ENCODE peak calls at places on chromosome 5, in nine cellular contexts. D is uterus; U is psoas muscle; L is aorta; T is trophoblast cell; G is CD8-positive, alpha-beta T cell; N is adrenal gland; Z is CD4-positive, CD25-positive, alpha-beta regulatory T cell; X is cardiac muscle cell. O is an unnamed sample. For H3K4me1, the result is how much of the 10 kb centered on the place peaks cover.

GRCh38 chr5:10724799-10725507 is 36.1 kb downstream of the DAP start:
- DNase-seq in D (peak), N (peak), L (peak), X (no peak), T (no peak), G (no peak), Z (no peak), U (peak), O (no peak)

GRCh38 chr5:152046361-152046760 is 121.7 kb upstream of the GLRA1 start:
- DNase-seq in L (no peak), Z (no peak), U (no peak), N (no peak), T (peak), D (no peak), X (no peak), G (no peak), O (no peak)

GRCh38 chr5:153964201-153965101 is 74.3 kb downstream of the FAM114A2 start:
- DNase-seq in X (no peak), Z (no peak), G (no peak), U (no peak), T (no peak), L (no peak), D (no peak), N (no peak), O (no peak)

GRCh38 chr5:78534148-78535009 is 114.2 kb downstream of the LHFPL2 start:
- DNase-seq in X (no peak), T (peak), G (no peak), Z (no peak), D (peak), L (peak), U (peak), N (peak), O (no peak)

GRCh38 chr5:87298687-87299362 is 31.1 kb downstream of the RASA1 start:
- DNase-seq in L (no peak), G (no peak), N (no peak), Z (no peak), T (no peak), U (no peak), D (no peak), X (no peak), O (no peak)

GRCh38 chr5:36152324-36153298 is 700 bp downstream of the SKP2 start:
- DNase-seq in T (peak), G (no peak), D (no peak), U (no peak), L (no peak), X (peak), Z (no peak), N (no peak), O (no peak)

GRCh38 chr5:13248236-13248635 is 696.3 kb downstream of the DNAH5 start:
- DNase-seq in N (no peak), G (no peak), D (no peak), U (no peak), L (no peak), Z (no peak), T (no peak), X (no peak), O (no peak)

GRCh38 chr5:180809403-180810209 is 7.0 kb upstream of the MGAT1 start:
- DNase-seq in L (peak), N (peak), D (peak), U (peak), Z (peak), G (peak), T (peak), X (peak), O (no peak)

GRCh38 chr5:126395198-126395597 is 28.0 kb upstream of the GRAMD2B start:
- DNase-seq in G (no peak), U (no peak), T (peak), X (no peak), L (no peak), D (no peak), N (no peak), Z (no peak), O (no peak)

GRCh38 chr5:115329475-115329874 is 33.0 kb upstream of the CCDC112 start:
- DNase-seq in X (no peak), G (no peak), D (no peak), N (no peak), T (no peak), Z (no peak), L (no peak), U (no peak), O (no peak)

GRCh38 chr5:116651653-116652052 is 77.0 kb upstream of the SEMA6A start:
- DNase-seq in T (no peak), X (no peak), N (no peak), D (no peak), U (no peak), Z (no peak), G (no peak), L (no peak), O (no peak)

GRCh38 chr5:71904852-71905251 is 185.8 kb downstream of the CARTPT start:
- DNase-seq in L (no peak), T (peak), Z (no peak), N (no peak), X (no peak), D (no peak), G (no peak), U (no peak), O (no peak)

GRCh38 chr5:91101777-91102379 is 281.2 kb downstream of the ARRDC3 start:
- DNase-seq in X (peak), U (peak), T (peak), N (peak), D (peak), L (peak), Z (peak), G (peak), O (peak)

GRCh38 chr5:142235870-142236672 is 88.8 kb downstream of the SPRY4 start:
- DNase-seq in N (no peak), X (no peak), Z (no peak), U (no peak), G (no peak), T (peak), L (no peak), D (no peak), O (no peak)

GRCh38 chr5:21834863-21835262 is 1018.3 kb downstream of the CDH12 start:
- DNase-seq in T (no peak), L (no peak), X (no peak), U (no peak), N (no peak), Z (no peak), D (no peak), G (no peak), O (no peak)

GRCh38 chr5:132473608-132474007 is 17.0 kb downstream of the IRF1 start:
- DNase-seq in D (peak), N (peak), T (peak), X (no peak), Z (peak), G (peak), L (no peak), U (no peak), O (no peak)

GRCh38 chr5:132474131-132474723 is 16.3 kb downstream of the IRF1 start:
- DNase-seq in T (peak), U (no peak), D (no peak), G (peak), L (no peak), Z (peak), X (no peak), N (peak), O (no peak)

GRCh38 chr5:132475939-132476852 is 14.4 kb downstream of the IRF1 start:
- DNase-seq in D (peak), L (no peak), T (peak), N (peak), X (no peak), Z (no peak), G (peak), U (no peak), O (no peak)

GRCh38 chr5:132475531-132475930 is 15.0 kb downstream of the IRF1 start:
- DNase-seq in D (peak), G (peak), T (peak), X (no peak), L (no peak), N (peak), Z (no peak), U (no peak), O (no peak)

GRCh38 chr5:132474881-132475511 is 15.6 kb downstream of the IRF1 start:
- DNase-seq in T (peak), G (peak), Z (peak), X (no peak), D (peak), N (peak), U (no peak), L (no peak), O (no peak)
- H3K4me1 ChIP-seq in T (under half), G (half or more), Z (half or more), X (under half), D (under half), N (under half), U (under half), L (under half), O (half or more)

GRCh38 chr5:135140805-135141204 is 106.8 kb upstream of the PITX1 start:
- DNase-seq in Z (no peak), X (no peak), N (peak), U (peak), D (no peak), L (peak), G (no peak), T (peak), O (no peak)

GRCh38 chr5:135138116-135138850 is 104.3 kb upstream of the PITX1 start:
- DNase-seq in G (no peak), L (no peak), D (no peak), N (no peak), Z (no peak), T (peak), U (no peak), X (no peak), O (no peak)

GRCh38 chr5:135137146-135137915 is 103.3 kb upstream of the PITX1 start:
- DNase-seq in X (no peak), Z (no peak), D (no peak), G (no peak), U (no peak), T (no peak), N (no peak), L (no peak), O (no peak)

GRCh38 chr5:135139397-135140134 is 105.5 kb upstream of the PITX1 start:
- DNase-seq in G (no peak), T (peak), L (peak), X (no peak), Z (no peak), U (no peak), D (peak), N (no peak), O (no peak)

DNA sequence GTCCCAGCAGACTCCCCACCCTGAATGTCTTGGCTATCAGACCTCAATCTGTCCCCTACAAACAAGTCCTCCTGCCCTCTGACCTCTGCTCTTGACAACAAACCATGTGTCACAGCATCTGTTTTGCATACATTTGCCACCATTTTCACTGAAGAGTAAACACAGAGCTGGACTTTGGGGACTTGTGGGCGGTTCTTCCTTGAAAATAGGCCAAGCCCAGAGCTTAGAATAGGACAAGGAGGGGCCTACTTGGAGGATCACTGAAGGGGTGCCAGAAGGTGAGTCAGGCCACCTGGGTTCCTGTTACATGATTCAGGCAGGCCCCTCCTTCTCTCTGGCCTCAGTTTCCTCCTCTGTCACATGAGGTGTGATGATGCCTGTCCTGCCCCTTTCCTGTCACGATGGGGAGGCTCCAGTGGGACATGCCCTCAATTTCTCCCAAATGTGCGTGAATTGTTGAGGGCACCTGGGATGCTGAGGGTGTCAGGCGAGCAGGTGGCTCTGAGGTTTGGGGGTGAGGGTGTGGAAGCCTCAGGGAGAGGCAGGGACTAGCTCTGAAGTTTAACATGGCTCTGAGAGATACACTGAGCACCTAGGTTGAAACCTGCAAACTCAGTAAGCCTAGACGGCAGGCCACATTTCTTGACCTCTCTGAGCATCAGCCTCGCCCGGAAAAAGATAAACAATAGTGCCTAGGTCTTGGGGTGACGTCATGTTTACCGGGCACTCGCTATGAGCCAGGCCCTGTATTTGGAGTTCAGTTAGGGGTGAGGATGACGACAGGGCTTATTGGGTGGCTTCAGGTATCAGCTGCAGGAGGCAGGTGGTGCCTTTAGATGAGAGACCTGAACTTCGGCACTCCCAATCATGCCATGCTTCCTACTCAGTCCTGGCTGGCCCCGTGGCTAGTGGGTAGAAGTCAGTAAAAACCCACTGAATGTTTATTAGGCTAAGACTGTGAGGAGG is 107.6 kb upstream of the PITX1 start:
- DNase-seq in U (no peak), X (no peak), G (no peak), Z (no peak), T (no peak), D (no peak), N (peak), L (peak), O (no peak)
- H3K27ac ChIP-seq in U (no peak), X (no peak), G (no peak), Z (no peak), T (no peak), D (no peak), N (no peak), L (no peak), O (no peak)

GRCh38 chr5:79792518-79792917 is 102.9 kb downstream of the CMYA5 start:
- DNase-seq in U (no peak), L (no peak), X (no peak), Z (no peak), D (no peak), G (no peak), T (no peak), N (no peak), O (no peak)
- H3K4me1 ChIP-seq in U (half or more), L (under half), X (under half), Z (under half), D (under half), G (under half), T (under half), N (under half), O (under half)

GRCh38 chr5:149823350-149823749 is 93.2 kb downstream of the PPARGC1B start:
- DNase-seq in L (no peak), U (no peak), G (no peak), T (no peak), X (no peak), N (no peak), D (no peak), Z (no peak), O (no peak)
- H3K27ac ChIP-seq in L (no peak), U (peak), G (no peak), T (no peak), X (no peak), N (no peak), D (peak), Z (no peak), O (no peak)

GRCh38 chr5:111775224-111775623 is 18.2 kb upstream of the NREP start:
- DNase-seq in D (no peak), X (no peak), L (no peak), Z (no peak), U (no peak), T (peak), N (no peak), G (no peak), O (no peak)

GRCh38 chr5:111774525-111774924 is 17.5 kb upstream of the NREP start:
- DNase-seq in G (no peak), L (peak), Z (no peak), U (no peak), X (peak), N (no peak), D (no peak), T (peak), O (no peak)

GRCh38 chr5:111779260-111780254 is 22.6 kb upstream of the NREP start:
- DNase-seq in G (no peak), T (no peak), D (no peak), L (no peak), X (no peak), N (peak), Z (no peak), U (no peak), O (no peak)

GRCh38 chr5:111777382-111777781 is 20.4 kb upstream of the NREP start:
- DNase-seq in L (no peak), G (no peak), T (no peak), N (no peak), D (no peak), Z (no peak), U (no peak), X (no peak), O (no peak)

GRCh38 chr5:111776903-111777302 is 19.9 kb upstream of the NREP start:
- DNase-seq in L (no peak), X (no peak), N (no peak), U (no peak), D (no peak), Z (no peak), T (no peak), G (no peak), O (no peak)
- H3K4me1 ChIP-seq in L (under half), X (under half), N (under half), U (under half), D (under half), Z (under half), T (under half), G (under half), O (under half)

GRCh38 chr5:148474025-148474511 is 90.3 kb downstream of the FBXO38 start:
- DNase-seq in N (peak), Z (no peak), L (peak), X (no peak), D (peak), G (no peak), U (peak), T (peak), O (no peak)
- H3K27ac ChIP-seq in N (peak), Z (no peak), L (no peak), X (no peak), D (no peak), G (no peak), U (no peak), T (no peak), O (no peak)

GRCh38 chr5:9335269-9335668 is 210.6 kb downstream of the SEMA5A start:
- DNase-seq in G (no peak), Z (no peak), X (no peak), N (no peak), L (no peak), T (no peak), U (no peak), D (no peak), O (no peak)
- H3K4me1 ChIP-seq in G (under half), Z (under half), X (under half), N (under half), L (under half), T (under half), U (under half), D (under half), O (under half)

O was measured in naive thymus-derived CD4-positive, alpha-beta T cell.